ENCODE peak calls at places on chromosomes 13 and 19, in six cellular contexts. O is hepatocyte; D is NCI-H2227 treated with DMSO at 0.1 percent for 48 hours; S is GM04503; J is OCI-LY7; K is activated CD8-positive, alpha-beta T cell treated with anti-CD3 and anti-CD28 coated beads, Interleukin-2, amount 10 ng/mL, durations not matched to agents 7 days and 5 days. X is an unnamed sample.

GRCh38 chr19:12666305-12667048 is at the start of the genes MAN2B1 and WDR83:
- DNase-seq in O (peak; percentile 93), S (no peak), K (peak; percentile 79), J (peak; percentile 85), D (peak; percentile 30), X (peak; percentile 80)

GRCh38 chr13:77048592-77048991 is 21.6 kb upstream of the FBXL3 start:
- DNase-seq in K (no peak), O (no peak), D (no peak), S (no peak), J (no peak), X (no peak)

GRCh38 chr19:29940971-29941585 is 961 bp upstream of the URI1 start:
- DNase-seq in D (no peak), K (no peak), J (peak; percentile 17), S (no peak), O (no peak), X (no peak)

GRCh38 chr13:52353116-52353718 is 52.8 kb downstream of the THSD1 start:
- DNase-seq in O (no peak), J (no peak), S (peak; percentile 78), D (no peak), K (no peak), X (no peak)

GRCh38 chr19:18278521-18279265 is 2.7 kb downstream of the JUND start:
- DNase-seq in S (no peak), J (peak; percentile 41), O (no peak), D (no peak), K (peak; percentile 70), X (peak; percentile 53)

GRCh38 chr13:66714795-66715194 is 515.3 kb downstream of the PCDH9 start:
- DNase-seq in S (no peak), K (no peak), D (no peak), O (no peak), J (no peak), X (no peak)

GRCh38 chr13:76329004-76329403 is 557.2 kb downstream of the KCTD12 start:
- DNase-seq in O (no peak), K (no peak), D (no peak), J (no peak), S (no peak), X (no peak)

GRCh38 chr13:20658451-20658850 is 45.0 kb upstream of the IL17D start:
- DNase-seq in O (no peak), J (no peak), D (no peak), K (no peak), S (no peak), X (no peak)

GRCh38 chr19:57280913-57281425 is 684 bp downstream of the ZNF460 start:
- DNase-seq in K (peak; percentile 36), D (peak; percentile 29), S (no peak), J (peak; percentile 53), O (peak; percentile 37), X (peak; percentile 6)

GRCh38 chr19:13978721-13979191 is 26.4 kb downstream of the DCAF15 start:
- DNase-seq in K (no peak), O (peak; percentile 46), S (no peak), D (no peak), J (no peak), X (no peak)

GRCh38 chr19:32333227-32333626 is 12.2 kb upstream of the ZNF507 start:
- DNase-seq in K (no peak), S (no peak), J (no peak), O (no peak), D (no peak), X (no peak)

GRCh38 chr13:22801402-22802003 is 379.3 kb upstream of the SGCG start:
- DNase-seq in K (no peak), D (no peak), O (peak; percentile 15), J (peak; percentile 20), S (no peak), X (no peak)

GRCh38 chr13:88189724-88190123 is 518.6 kb downstream of the SLITRK5 start:
- DNase-seq in J (no peak), O (no peak), D (no peak), S (no peak), K (no peak), X (no peak)

GRCh38 chr19:42023121-42023942 is 29.3 kb upstream of the ATP1A3 start:
- DNase-seq in O (no peak), D (peak; percentile 34), K (peak; percentile 26), J (peak; percentile 48), S (peak; percentile 27), X (peak; percentile 9)

GRCh38 chr19:47805313-47805712 is 962 bp upstream of the TPRX1 start:
- DNase-seq in D (no peak), K (no peak), J (no peak), O (no peak), S (no peak), X (no peak)

GRCh38 chr19:48565090-48565489 is 13.1 kb downstream of the SULT2B1 start:
- DNase-seq in O (peak; percentile 74), D (no peak), J (no peak), S (no peak), K (no peak), X (no peak)

GRCh38 chr13:39803851-39804250 is 148.4 kb downstream of the COG6 start:
- DNase-seq in O (no peak), K (no peak), S (no peak), D (no peak), J (no peak), X (no peak)

GRCh38 chr19:15445227-15445605 is 4.5 kb downstream of the WIZ start:
- DNase-seq in K (no peak), S (no peak), O (no peak), J (no peak), D (no peak), X (no peak)

GRCh38 chr19:16957151-16957662 is 68.4 kb downstream of the F2RL3 start:
- DNase-seq in S (peak; percentile 10), O (no peak), K (no peak), D (no peak), J (no peak), X (no peak)

GRCh38 chr13:31514932-31515331 is 224.4 kb upstream of the RXFP2 start:
- DNase-seq in D (no peak), S (no peak), K (no peak), O (no peak), J (no peak), X (no peak)

GRCh38 chr19:30647891-30648290 is 275.7 kb downstream of the ZNF536 start:
- DNase-seq in J (no peak), S (no peak), D (no peak), K (no peak), O (no peak), X (no peak)

GRCh38 chr13:82747331-82747730 is 1134.9 kb downstream of the SLITRK1 start:
- DNase-seq in K (no peak), J (no peak), D (no peak), S (no peak), O (no peak), X (no peak)

GRCh38 chr19:44694184-44694579 is 4.8 kb upstream of the CEACAM16 start:
- DNase-seq in K (peak; percentile 45), D (no peak), O (no peak), J (no peak), S (no peak), X (no peak)

GRCh38 chr13:106835477-106835876 is 267.5 kb upstream of the ARGLU1 start:
- DNase-seq in K (no peak), O (no peak), S (no peak), J (no peak), D (no peak), X (no peak)

GRCh38 chr13:45623516-45624090 is 8.1 kb upstream of the ERICH6B start:
- DNase-seq in K (no peak), O (no peak), S (no peak), D (no peak), J (peak; percentile 14), X (peak; percentile 23)

GRCh38 chr13:111467111-111467890 is 146.9 kb downstream of the TEX29 start:
- DNase-seq in J (no peak), D (no peak), K (no peak), S (no peak), O (no peak), X (no peak)

GRCh38 chr13:60627071-60627686 is 230.2 kb downstream of the TDRD3 start:
- DNase-seq in J (peak; percentile 37), D (peak; percentile 45), K (no peak), S (no peak), O (peak; percentile 70), X (peak; percentile 28)

GRCh38 chr13:52162279-52163101 is 3.1 kb upstream of the NEK3 start:
- DNase-seq in S (no peak), D (no peak), O (no peak), K (no peak), J (no peak), X (peak; percentile 56)

GRCh38 chr19:35727956-35728706 is 10.3 kb downstream of the KMT2B start:
- DNase-seq in O (no peak), J (no peak), S (no peak), D (no peak), K (no peak), X (no peak)

GRCh38 chr19:50897612-50898011 is 13.6 kb downstream of the KLK4 start:
- DNase-seq in K (no peak), S (no peak), J (no peak), D (no peak), O (no peak), X (no peak)

GRCh38 chr19:45451850-45452387 is 15.9 kb upstream of the FOSB start:
- DNase-seq in S (no peak), K (no peak), D (no peak), J (no peak), O (no peak), X (no peak)

GRCh38 chr13:103395140-103395539 is 328.9 kb upstream of the SLC10A2 start:
- DNase-seq in J (no peak), O (no peak), K (no peak), S (no peak), D (no peak), X (no peak)

GRCh38 chr19:5150331-5150901 is 181.5 kb downstream of the KDM4B start:
- DNase-seq in S (no peak), K (no peak), J (no peak), O (no peak), D (no peak), X (no peak)

GRCh38 chr19:46919324-46919723 is 58.5 kb downstream of the ARHGAP35 start:
- DNase-seq in K (no peak), D (no peak), J (no peak), O (no peak), S (no peak), X (no peak)

X was measured in small intestine.